ENCODE peak calls at places on chromosome 5, in six cellular contexts. One of them, this sample, is unnamed. For H3K36me3, the result is how much of the 10 kb centered on the place peaks cover.

GRCh38 chr5:148394587-148395019 is 10.8 kb downstream of the FBXO38 start:
- DNase-seq in stomach: no peak
- DNase-seq in testis: no peak
- DNase-seq in tibial artery: no peak
- DNase-seq in bronchial epithelial cell: no peak
- DNase-seq in GM23338: no peak
- DNase-seq in this sample: no peak

GRCh38 chr5:71816307-71816706 is 97.2 kb downstream of the CARTPT start:
- DNase-seq in GM23338: no peak
- DNase-seq in testis: no peak
- DNase-seq in bronchial epithelial cell: peak
- DNase-seq in tibial artery: no peak
- DNase-seq in stomach: no peak
- DNase-seq in this sample: no peak

GRCh38 chr5:76256116-76256889 is 146.8 kb upstream of the IQGAP2 start:
- DNase-seq in tibial artery: peak
- DNase-seq in bronchial epithelial cell: peak
- DNase-seq in testis: peak
- DNase-seq in GM23338: peak
- DNase-seq in stomach: peak
- DNase-seq in this sample: peak

GRCh38 chr5:88923623-88924619 is 40.9 kb upstream of the MEF2C start:
- DNase-seq in bronchial epithelial cell: no peak
- DNase-seq in stomach: no peak
- DNase-seq in GM23338: no peak
- DNase-seq in testis: no peak
- DNase-seq in tibial artery: no peak
- DNase-seq in this sample: no peak

GRCh38 chr5:41794478-41794877 is 75.7 kb downstream of the OXCT1 start:
- DNase-seq in testis: no peak
- DNase-seq in bronchial epithelial cell: peak
- DNase-seq in GM23338: no peak
- DNase-seq in stomach: no peak
- DNase-seq in tibial artery: no peak
- DNase-seq in this sample: peak

GRCh38 chr5:28862860-28863196 is 1824.4 kb upstream of the CDH9 start:
- DNase-seq in GM23338: no peak
- DNase-seq in stomach: no peak
- DNase-seq in testis: no peak
- DNase-seq in tibial artery: no peak
- DNase-seq in bronchial epithelial cell: no peak
- DNase-seq in this sample: no peak

GRCh38 chr5:122312670-122312988 is 592 bp downstream of the SNCAIP start:
- DNase-seq in testis: peak
- DNase-seq in GM23338: peak
- DNase-seq in stomach: no peak
- DNase-seq in tibial artery: peak
- DNase-seq in bronchial epithelial cell: no peak
- DNase-seq in this sample: no peak

GRCh38 chr5:1538276-1538675 is 14.5 kb upstream of the LPCAT1 start:
- DNase-seq in GM23338: no peak
- DNase-seq in tibial artery: no peak
- DNase-seq in testis: no peak
- DNase-seq in stomach: no peak
- DNase-seq in bronchial epithelial cell: no peak
- DNase-seq in this sample: no peak

DNA sequence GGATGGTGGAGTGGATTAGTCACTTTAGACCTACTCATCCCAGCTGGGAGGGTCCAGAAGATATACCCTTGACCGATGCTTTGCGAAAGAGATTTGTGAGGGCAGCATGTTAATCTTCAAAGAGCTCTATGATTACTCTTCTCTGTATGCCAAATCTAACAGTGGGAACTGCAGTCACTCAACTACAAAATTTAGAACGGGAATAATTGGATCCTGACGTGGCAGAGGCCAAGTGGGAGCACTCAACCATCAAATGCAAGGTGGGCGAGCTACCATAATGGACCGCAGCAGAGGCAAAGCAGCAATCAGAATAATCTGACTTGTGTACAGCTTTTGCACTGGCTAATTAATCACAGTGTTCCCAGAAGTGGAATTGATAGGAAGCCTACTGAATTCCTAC is 20.4 kb downstream of the NSA2 start:
- DNase-seq in stomach: no peak
- DNase-seq in tibial artery: no peak
- DNase-seq in GM23338: no peak
- DNase-seq in bronchial epithelial cell: no peak
- DNase-seq in testis: no peak
- DNase-seq in this sample: no peak
- H3K36me3 ChIP-seq in stomach: under half
- H3K36me3 ChIP-seq in tibial artery: under half
- H3K36me3 ChIP-seq in GM23338: half or more
- H3K36me3 ChIP-seq in bronchial epithelial cell: under half
- H3K36me3 ChIP-seq in testis: under half
- H3K36me3 ChIP-seq in this sample: under half

DNA sequence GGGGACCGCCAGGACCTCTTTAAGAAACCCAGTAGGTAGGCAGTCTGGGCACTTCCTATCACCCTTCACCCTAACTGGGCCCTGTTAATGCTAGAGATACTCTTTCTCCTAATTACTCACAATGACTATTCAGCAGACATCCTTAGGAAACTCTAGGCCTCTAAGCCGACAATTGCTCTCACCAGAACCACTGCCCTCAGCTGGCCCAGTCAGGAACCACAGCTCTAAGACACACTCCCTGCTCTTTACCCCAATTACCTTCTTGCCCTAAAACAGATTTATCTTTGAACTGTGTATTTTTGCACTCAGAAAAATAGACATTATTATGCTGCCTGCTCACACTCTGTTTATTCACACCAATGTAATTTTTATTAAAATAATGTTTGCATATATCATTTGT is 432.6 kb upstream of the SLC30A5 start:
- DNase-seq in tibial artery: no peak
- DNase-seq in bronchial epithelial cell: peak
- DNase-seq in stomach: peak
- DNase-seq in testis: peak
- DNase-seq in GM23338: peak
- DNase-seq in this sample: peak
- TF ChIP-seq CTCF in tibial artery: peak
- TF ChIP-seq CTCF in bronchial epithelial cell: peak
- TF ChIP-seq CTCF in stomach: peak
- TF ChIP-seq CTCF in testis: peak
- TF ChIP-seq CTCF in GM23338: peak
- TF ChIP-seq CTCF in this sample: peak

GRCh38 chr5:61658592-61659008 is 326.5 kb downstream of the ZSWIM6 start:
- DNase-seq in bronchial epithelial cell: peak
- DNase-seq in tibial artery: peak
- DNase-seq in GM23338: peak
- DNase-seq in testis: peak
- DNase-seq in stomach: peak
- DNase-seq in this sample: peak
- H3K4me3 ChIP-seq in bronchial epithelial cell: no peak
- H3K4me3 ChIP-seq in tibial artery: no peak
- H3K4me3 ChIP-seq in GM23338: no peak
- H3K4me3 ChIP-seq in testis: no peak
- H3K4me3 ChIP-seq in stomach: peak
- H3K4me3 ChIP-seq in this sample: no peak

GRCh38 chr5:32536246-32536645 is 49.1 kb upstream of the SUB1 start:
- DNase-seq in bronchial epithelial cell: no peak
- DNase-seq in tibial artery: no peak
- DNase-seq in testis: no peak
- DNase-seq in stomach: no peak
- DNase-seq in GM23338: no peak
- DNase-seq in this sample: no peak
- H3K36me3 ChIP-seq in bronchial epithelial cell: under half
- H3K36me3 ChIP-seq in tibial artery: under half
- H3K36me3 ChIP-seq in testis: under half
- H3K36me3 ChIP-seq in stomach: under half
- H3K36me3 ChIP-seq in GM23338: under half
- H3K36me3 ChIP-seq in this sample: under half

GRCh38 chr5:19042106-19042505 is 945.9 kb downstream of the CDH18 start:
- DNase-seq in testis: no peak
- DNase-seq in GM23338: no peak
- DNase-seq in tibial artery: no peak
- DNase-seq in bronchial epithelial cell: no peak
- DNase-seq in stomach: no peak
- DNase-seq in this sample: no peak
- TF ChIP-seq CTCF in testis: no peak
- TF ChIP-seq CTCF in GM23338: no peak
- TF ChIP-seq CTCF in tibial artery: no peak
- TF ChIP-seq CTCF in bronchial epithelial cell: no peak
- TF ChIP-seq CTCF in stomach: no peak
- TF ChIP-seq CTCF in this sample: no peak

DNA sequence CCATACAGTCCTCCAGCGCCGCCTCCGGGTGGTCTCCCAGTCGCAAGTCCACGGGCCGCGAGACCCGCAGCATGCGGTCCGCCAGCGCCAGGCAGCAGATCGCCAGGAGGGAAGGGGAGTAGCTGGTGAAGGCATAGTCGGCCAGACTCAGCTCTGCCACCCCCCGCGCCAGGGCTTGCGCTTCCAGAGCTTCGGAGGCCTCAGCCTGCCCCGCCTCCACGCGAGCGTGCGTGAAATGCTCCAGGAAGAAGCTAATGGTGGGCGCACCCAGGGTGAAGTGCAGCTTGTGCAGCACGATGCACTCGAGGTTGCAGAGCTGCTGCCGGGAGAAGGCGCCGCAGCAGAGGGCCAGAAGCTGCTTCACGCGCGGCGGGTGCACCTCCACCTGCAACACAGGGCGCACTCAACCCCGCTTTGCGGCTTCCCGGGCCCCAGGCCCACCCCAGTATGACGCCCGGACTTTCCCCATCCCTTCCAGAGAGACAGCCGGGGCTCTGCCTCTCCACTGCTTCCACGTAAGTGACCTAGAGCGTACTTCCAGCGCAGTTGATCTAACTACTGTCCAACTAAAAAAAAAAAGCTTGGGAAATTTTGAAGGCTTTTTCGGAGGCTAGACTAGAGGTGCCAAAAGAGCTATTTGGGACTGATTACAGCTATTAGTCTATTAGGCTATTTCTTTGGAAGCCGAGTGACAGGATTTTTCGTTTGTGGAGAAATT is 1.8 kb downstream of the CCNO start:
- DNase-seq in stomach: no peak
- DNase-seq in GM23338: peak
- DNase-seq in tibial artery: no peak
- DNase-seq in bronchial epithelial cell: no peak
- DNase-seq in testis: no peak
- DNase-seq in this sample: no peak
- H3K4me3 ChIP-seq in stomach: peak
- H3K4me3 ChIP-seq in GM23338: peak
- H3K4me3 ChIP-seq in tibial artery: peak
- H3K4me3 ChIP-seq in bronchial epithelial cell: peak
- H3K4me3 ChIP-seq in testis: no peak
- H3K4me3 ChIP-seq in this sample: peak

DNA sequence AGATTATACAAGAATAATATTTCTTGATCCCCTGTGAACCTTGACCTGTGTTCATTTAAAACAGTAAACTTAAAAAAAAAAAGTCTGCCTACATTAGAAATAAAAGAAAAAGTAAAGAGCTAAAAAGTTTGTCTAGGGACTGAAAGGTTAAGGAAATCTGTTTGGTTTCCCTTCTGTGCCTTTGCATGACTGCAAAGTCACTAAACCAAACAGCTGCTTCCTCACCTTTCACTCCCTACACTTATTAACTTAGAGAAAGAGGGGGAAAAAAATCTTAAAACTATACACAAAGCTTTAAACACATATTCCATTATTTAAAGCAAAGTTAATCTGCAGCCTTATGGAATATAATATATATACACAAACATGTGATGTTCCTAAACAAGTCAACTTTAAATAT is 65.1 kb downstream of the ZFR start:
- DNase-seq in testis: no peak
- DNase-seq in tibial artery: no peak
- DNase-seq in stomach: no peak
- DNase-seq in GM23338: no peak
- DNase-seq in bronchial epithelial cell: no peak
- DNase-seq in this sample: no peak
- H3K36me3 ChIP-seq in testis: under half
- H3K36me3 ChIP-seq in tibial artery: half or more
- H3K36me3 ChIP-seq in stomach: half or more
- H3K36me3 ChIP-seq in GM23338: under half
- H3K36me3 ChIP-seq in bronchial epithelial cell: under half
- H3K36me3 ChIP-seq in this sample: under half

GRCh38 chr5:139543423-139543991 is 17.6 kb upstream of the UBE2D2 start:
- DNase-seq in bronchial epithelial cell: no peak
- DNase-seq in testis: peak
- DNase-seq in tibial artery: peak
- DNase-seq in stomach: peak
- DNase-seq in GM23338: peak
- DNase-seq in this sample: peak
- TF ChIP-seq CTCF in bronchial epithelial cell: peak
- TF ChIP-seq CTCF in testis: no peak
- TF ChIP-seq CTCF in tibial artery: no peak
- TF ChIP-seq CTCF in stomach: no peak
- TF ChIP-seq CTCF in GM23338: peak
- TF ChIP-seq CTCF in this sample: peak

DNA sequence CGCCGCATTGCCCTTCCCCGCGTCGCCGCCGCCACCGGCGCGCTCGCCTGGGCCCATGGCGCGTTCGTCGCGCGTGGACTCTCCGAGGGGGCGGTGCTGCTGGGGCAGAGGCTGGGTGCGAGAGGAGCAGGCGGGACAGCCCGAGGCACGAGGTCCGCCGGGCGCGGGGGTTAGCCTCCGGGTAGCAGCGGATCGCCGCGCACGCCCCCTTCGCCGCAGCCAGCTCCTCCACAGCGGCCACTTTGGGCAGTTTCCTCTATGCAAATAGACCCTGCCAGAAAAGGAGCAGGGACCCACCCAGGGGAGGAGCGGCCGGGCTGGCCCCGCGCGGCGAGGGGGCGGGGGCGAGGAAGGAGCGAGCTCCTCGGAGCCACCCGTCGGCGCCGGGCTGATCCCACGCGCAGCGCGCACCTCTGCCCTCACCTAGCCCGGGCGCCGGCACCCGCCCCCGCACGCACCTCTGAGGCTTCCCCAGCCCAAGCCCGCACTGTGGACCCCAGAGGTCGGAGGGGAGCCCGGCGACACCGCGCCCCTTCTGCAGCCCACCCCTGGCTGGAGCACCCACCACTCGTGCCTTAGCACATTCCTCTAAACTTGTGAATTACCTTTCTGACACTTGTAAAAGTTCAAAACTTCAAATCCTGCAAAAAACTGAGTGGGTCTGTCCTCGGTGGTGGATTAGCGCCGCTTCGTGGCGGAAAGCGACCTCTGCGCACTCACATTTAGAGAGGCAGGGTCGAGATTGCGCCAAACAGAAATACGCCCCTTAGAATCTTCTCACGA is at the start of gene COL23A1:
- DNase-seq in testis: peak
- DNase-seq in stomach: peak
- DNase-seq in bronchial epithelial cell: peak
- DNase-seq in GM23338: peak
- DNase-seq in tibial artery: peak
- DNase-seq in this sample: peak
- H3K4me3 ChIP-seq in testis: peak
- H3K4me3 ChIP-seq in stomach: peak
- H3K4me3 ChIP-seq in bronchial epithelial cell: peak
- H3K4me3 ChIP-seq in GM23338: peak
- H3K4me3 ChIP-seq in tibial artery: peak
- H3K4me3 ChIP-seq in this sample: peak

This sample was measured in brain microvascular endothelial cell.